ENCODE peak calls at places on chromosomes 3 and 15, in seven cellular contexts. T is stomach, B is psoas muscle, K is sigmoid colon, W is nephron progenitor cell, D is WERI-Rb-1, L is breast epithelium. R is an unnamed sample.

GRCh38 chr15:98823012-98823458 is 174.7 kb downstream of the IGF1R start:
- DNase-seq in T (no peak), B (no peak), K (no peak), W (no peak), D (no peak), L (no peak), R (no peak)

GRCh38 chr3:189593581-189593980 is 37.6 kb upstream of the TP63 start:
- DNase-seq in T (no peak), B (no peak), K (no peak), W (no peak), D (no peak), L (no peak), R (no peak)

GRCh38 chr3:52259035-52259434 is 13.5 kb downstream of the PPM1M start:
- DNase-seq in T (no peak), B (no peak), K (no peak), W (no peak), D (no peak), L (no peak), R (no peak)

GRCh38 chr15:63288778-63289378 is 11.5 kb downstream of the APH1B start:
- DNase-seq in T (no peak), B (no peak), K (no peak), W (no peak), D (no peak), L (no peak), R (no peak)

GRCh38 chr3:15974647-15975046 is 176.9 kb upstream of the ANKRD28 start:
- DNase-seq in T (no peak), B (no peak), K (no peak), W (no peak), D (no peak), L (no peak), R (no peak)

GRCh38 chr3:46293035-46293724 is 50.9 kb downstream of the CCR3 start:
- DNase-seq in T (no peak), B (no peak), K (no peak), W (no peak), D (no peak), L (no peak), R (no peak)

GRCh38 chr3:133410191-133410892 is 10.5 kb downstream of the BFSP2 start:
- DNase-seq in T (no peak), B (no peak), K (no peak), W (peak; percentile 18), D (no peak), L (no peak), R (no peak)

GRCh38 chr3:130925628-130926027 is 31.7 kb downstream of the ATP2C1 start:
- DNase-seq in T (no peak), B (no peak), K (no peak), W (no peak), D (no peak), L (no peak), R (no peak)

GRCh38 chr15:69869881-69870465 is 227.7 kb downstream of the TLE3 start:
- DNase-seq in T (no peak), B (no peak), K (no peak), W (no peak), D (no peak), L (no peak), R (no peak)

GRCh38 chr3:112653881-112654300 is 12.9 kb upstream of the CCDC80 start:
- DNase-seq in T (no peak), B (no peak), K (peak; percentile 83), W (no peak), D (no peak), L (no peak), R (no peak)

GRCh38 chr15:69474291-69474690 is 21.7 kb downstream of the RPLP1 start:
- DNase-seq in T (no peak), B (no peak), K (no peak), W (no peak), D (no peak), L (no peak), R (no peak)

GRCh38 chr15:69090197-69090948 is 70.1 kb upstream of the GLCE start:
- DNase-seq in T (no peak), B (no peak), K (no peak), W (no peak), D (no peak), L (no peak), R (no peak)

GRCh38 chr3:69201658-69202057 is 79.3 kb upstream of the LMOD3 start:
- DNase-seq in T (peak; percentile 54), B (no peak), K (no peak), W (no peak), D (no peak), L (no peak), R (no peak)

GRCh38 chr3:29635888-29636287 is 355.0 kb downstream of the RBMS3 start:
- DNase-seq in T (no peak), B (no peak), K (no peak), W (no peak), D (no peak), L (no peak), R (no peak)

GRCh38 chr3:122458992-122459391 is 43.1 kb upstream of the WDR5B start:
- DNase-seq in T (no peak), B (no peak), K (no peak), W (no peak), D (no peak), L (no peak), R (no peak)

GRCh38 chr15:37981781-37982180 is 47.3 kb downstream of the TMCO5A start:
- DNase-seq in T (no peak), B (no peak), K (no peak), W (no peak), D (peak; percentile 14), L (no peak), R (no peak)
- TF ChIP-seq CTCF in T (no peak), B (peak; percentile 15), K (no peak), W (peak; percentile 15), D (peak; percentile 50), L (no peak), R (peak; percentile 39)

DNA sequence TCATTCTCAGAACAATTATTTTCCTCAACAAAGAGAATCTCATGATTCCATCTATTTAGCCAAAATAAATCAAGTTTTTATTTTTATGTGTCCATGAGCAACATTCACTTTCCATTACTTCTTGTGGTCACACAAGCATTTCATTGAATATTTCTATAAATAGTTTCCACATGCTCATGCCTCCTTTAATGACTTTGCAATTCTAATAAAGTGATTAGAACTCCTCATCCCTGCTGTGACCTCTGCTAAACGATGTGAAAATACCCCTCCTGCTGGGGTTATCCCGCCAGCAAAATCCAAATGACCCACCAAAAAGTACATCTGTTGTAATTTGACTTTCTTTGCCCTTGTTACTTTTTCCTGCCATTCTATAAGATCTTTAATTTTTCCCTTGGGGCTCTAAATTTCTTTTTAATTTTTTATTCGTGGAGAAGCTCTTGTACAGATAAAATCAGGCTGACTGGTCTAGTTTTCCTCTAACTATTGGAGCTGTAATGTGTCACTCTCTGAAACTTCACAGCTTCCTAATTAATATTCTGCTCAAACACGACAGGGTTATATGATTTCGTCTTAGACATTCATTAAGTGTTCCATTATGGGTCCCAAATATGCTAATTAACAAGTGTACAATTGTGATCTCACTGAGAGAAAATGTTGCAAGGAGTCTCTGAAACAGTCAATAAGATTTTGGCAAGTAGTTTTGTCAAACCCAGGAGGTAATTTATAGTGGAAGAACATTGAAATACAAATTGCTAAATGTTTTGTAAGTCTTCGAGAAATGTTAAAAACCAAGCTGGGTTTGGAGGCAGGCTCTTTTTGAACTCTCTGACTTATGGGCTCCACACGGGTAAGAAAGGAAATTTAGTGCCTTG is 533.1 kb upstream of the NAALADL2 start:
- DNase-seq in T (no peak), B (no peak), K (no peak), W (no peak), D (no peak), L (no peak), R (no peak)
- TF ChIP-seq CTCF in T (no peak), B (no peak), K (no peak), W (no peak), D (no peak), L (no peak), R (no peak)

GRCh38 chr3:33113772-33114621 is at the start of gene CRTAP:
- DNase-seq in T (peak; percentile 98), B (peak; percentile 97), K (peak; percentile 99), W (peak; percentile 93), D (peak; percentile 90), L (peak; percentile 89), R (peak; percentile 99)
- TF ChIP-seq CTCF in T (no peak), B (no peak), K (no peak), W (no peak), D (no peak), L (no peak), R (no peak)

DNA sequence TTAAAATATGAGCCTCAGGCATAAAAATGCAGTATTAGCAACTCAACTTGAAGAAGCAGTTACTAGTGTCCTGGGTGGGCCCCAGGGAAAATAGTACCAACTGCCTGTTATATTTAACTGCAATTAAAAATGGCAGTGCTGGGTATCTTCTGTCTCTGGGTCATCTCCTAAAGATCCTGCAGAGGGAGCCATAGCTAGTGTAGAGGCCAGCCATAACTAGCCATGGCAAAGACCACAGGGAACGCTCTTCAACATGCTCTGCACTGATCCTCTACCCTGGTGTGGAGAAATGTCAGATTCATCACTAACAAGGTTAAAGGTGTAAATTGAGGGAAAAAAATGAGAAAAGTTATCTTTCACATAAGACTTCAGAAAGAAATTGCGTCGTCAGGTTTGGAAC is 181.3 kb downstream of the SNRPN start:
- DNase-seq in T (no peak), B (no peak), K (no peak), W (peak; percentile 4), D (peak; percentile 38), L (no peak), R (no peak)
- TF ChIP-seq CTCF in T (no peak), B (peak; percentile 33), K (no peak), W (peak; percentile 35), D (peak; percentile 65), L (no peak), R (peak; percentile 20)

GRCh38 chr3:141421639-141422319 is 53.5 kb downstream of the ZBTB38 start:
- DNase-seq in T (no peak), B (no peak), K (no peak), W (no peak), D (no peak), L (no peak), R (no peak)
- TF ChIP-seq CTCF in T (no peak), B (no peak), K (no peak), W (no peak), D (no peak), L (no peak), R (no peak)

GRCh38 chr15:39244776-39245175 is 336.1 kb upstream of the THBS1 start:
- DNase-seq in T (no peak), B (no peak), K (no peak), W (no peak), D (no peak), L (no peak), R (no peak)

GRCh38 chr15:39243396-39243795 is 337.5 kb upstream of the THBS1 start:
- DNase-seq in T (no peak), B (no peak), K (no peak), W (no peak), D (no peak), L (no peak), R (no peak)

GRCh38 chr15:39239562-39239961 is 341.3 kb upstream of the THBS1 start:
- DNase-seq in T (no peak), B (no peak), K (no peak), W (no peak), D (no peak), L (no peak), R (no peak)

GRCh38 chr15:39238443-39238842 is 342.4 kb upstream of the THBS1 start:
- DNase-seq in T (no peak), B (no peak), K (no peak), W (no peak), D (no peak), L (no peak), R (no peak)

DNA sequence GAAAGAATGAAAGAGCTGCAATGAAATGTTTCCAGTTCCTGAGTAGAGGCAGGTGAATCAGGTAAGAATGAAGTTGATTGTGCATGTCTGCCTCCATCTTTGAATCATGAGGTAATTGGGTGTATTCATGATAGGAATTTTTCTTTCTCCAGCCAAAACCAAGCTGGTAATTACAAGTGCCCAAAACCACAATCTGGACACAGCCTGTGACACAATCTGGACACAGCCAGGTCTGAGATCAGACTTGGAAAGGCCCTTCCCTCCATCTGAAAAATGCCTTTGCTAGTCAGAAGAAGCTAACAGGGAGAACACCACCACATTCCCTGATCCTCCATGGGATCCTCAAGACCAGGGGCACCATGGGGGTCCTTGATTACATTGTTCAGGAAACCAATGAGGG is 338.5 kb upstream of the THBS1 start:
- DNase-seq in T (no peak), B (no peak), K (no peak), W (no peak), D (no peak), L (no peak), R (no peak)
- TF ChIP-seq CTCF in T (no peak), B (no peak), K (no peak), W (no peak), D (no peak), L (no peak), R (no peak)